ENCODE peak calls at places on chromosomes 16 and 17, in nine cellular contexts. One of them, this sample, is unnamed.
A peak's percentile ranks its signal among the peaks of the same experiment; 100 is the strongest.

GRCh38 chr16:80263848-80264694 is 276.7 kb upstream of the DYNLRB2 start:
- DNase-seq in endothelial cell of umbilical vein: no peak
- DNase-seq in HCT116: no peak
- DNase-seq in erythroblast: no peak
- DNase-seq in tibial nerve: no peak
- DNase-seq in heart left ventricle: no peak
- DNase-seq in uterus: no peak
- DNase-seq in K562: no peak
- DNase-seq in Peyer's patch: no peak
- DNase-seq in this sample: no peak

GRCh38 chr16:3004781-3005284 is 7.9 kb upstream of the CLDN9 start:
- DNase-seq in K562: peak; percentile 64
- DNase-seq in tibial nerve: no peak
- DNase-seq in HCT116: no peak
- DNase-seq in Peyer's patch: no peak
- DNase-seq in endothelial cell of umbilical vein: no peak
- DNase-seq in uterus: no peak
- DNase-seq in heart left ventricle: no peak
- DNase-seq in erythroblast: peak; percentile 68
- DNase-seq in this sample: peak; percentile 66

GRCh38 chr17:80220709-80221215 is 535 bp downstream of the SLC26A11 start:
- DNase-seq in HCT116: no peak
- DNase-seq in erythroblast: no peak
- DNase-seq in Peyer's patch: no peak
- DNase-seq in K562: no peak
- DNase-seq in endothelial cell of umbilical vein: peak; percentile 14
- DNase-seq in tibial nerve: no peak
- DNase-seq in uterus: peak; percentile 40
- DNase-seq in heart left ventricle: no peak
- DNase-seq in this sample: no peak

GRCh38 chr17:29565643-29566472 is 979 bp downstream of the ABHD15 start:
- DNase-seq in erythroblast: peak; percentile 52
- DNase-seq in Peyer's patch: peak; percentile 67
- DNase-seq in uterus: no peak
- DNase-seq in HCT116: peak; percentile 22
- DNase-seq in tibial nerve: no peak
- DNase-seq in endothelial cell of umbilical vein: peak; percentile 25
- DNase-seq in heart left ventricle: no peak
- DNase-seq in K562: no peak
- DNase-seq in this sample: no peak

GRCh38 chr17:64628641-64629040 is 33.5 kb downstream of the SMURF2 start:
- DNase-seq in endothelial cell of umbilical vein: no peak
- DNase-seq in Peyer's patch: no peak
- DNase-seq in heart left ventricle: no peak
- DNase-seq in uterus: no peak
- DNase-seq in tibial nerve: no peak
- DNase-seq in K562: no peak
- DNase-seq in HCT116: no peak
- DNase-seq in erythroblast: no peak
- DNase-seq in this sample: no peak

GRCh38 chr16:89905511-89906140 is 13.0 kb upstream of the MC1R start:
- DNase-seq in heart left ventricle: no peak
- DNase-seq in HCT116: no peak
- DNase-seq in K562: no peak
- DNase-seq in endothelial cell of umbilical vein: no peak
- DNase-seq in uterus: no peak
- DNase-seq in Peyer's patch: no peak
- DNase-seq in erythroblast: no peak
- DNase-seq in tibial nerve: no peak
- DNase-seq in this sample: no peak

GRCh38 chr16:24552705-24553104 is 13.3 kb downstream of the RBBP6 start:
- DNase-seq in endothelial cell of umbilical vein: no peak
- DNase-seq in erythroblast: no peak
- DNase-seq in HCT116: no peak
- DNase-seq in K562: no peak
- DNase-seq in Peyer's patch: no peak
- DNase-seq in tibial nerve: no peak
- DNase-seq in uterus: no peak
- DNase-seq in heart left ventricle: no peak
- DNase-seq in this sample: no peak

GRCh38 chr17:77836557-77837041 is 121.9 kb upstream of the TNRC6C start:
- DNase-seq in tibial nerve: no peak
- DNase-seq in uterus: no peak
- DNase-seq in heart left ventricle: no peak
- DNase-seq in HCT116: peak; percentile 65
- DNase-seq in erythroblast: no peak
- DNase-seq in Peyer's patch: no peak
- DNase-seq in K562: no peak
- DNase-seq in endothelial cell of umbilical vein: no peak
- DNase-seq in this sample: no peak

GRCh38 chr17:39009471-39010085 is 42.4 kb upstream of the FBXO47 start:
- DNase-seq in Peyer's patch: no peak
- DNase-seq in heart left ventricle: no peak
- DNase-seq in HCT116: no peak
- DNase-seq in tibial nerve: no peak
- DNase-seq in K562: no peak
- DNase-seq in uterus: no peak
- DNase-seq in endothelial cell of umbilical vein: no peak
- DNase-seq in erythroblast: no peak
- DNase-seq in this sample: no peak

DNA sequence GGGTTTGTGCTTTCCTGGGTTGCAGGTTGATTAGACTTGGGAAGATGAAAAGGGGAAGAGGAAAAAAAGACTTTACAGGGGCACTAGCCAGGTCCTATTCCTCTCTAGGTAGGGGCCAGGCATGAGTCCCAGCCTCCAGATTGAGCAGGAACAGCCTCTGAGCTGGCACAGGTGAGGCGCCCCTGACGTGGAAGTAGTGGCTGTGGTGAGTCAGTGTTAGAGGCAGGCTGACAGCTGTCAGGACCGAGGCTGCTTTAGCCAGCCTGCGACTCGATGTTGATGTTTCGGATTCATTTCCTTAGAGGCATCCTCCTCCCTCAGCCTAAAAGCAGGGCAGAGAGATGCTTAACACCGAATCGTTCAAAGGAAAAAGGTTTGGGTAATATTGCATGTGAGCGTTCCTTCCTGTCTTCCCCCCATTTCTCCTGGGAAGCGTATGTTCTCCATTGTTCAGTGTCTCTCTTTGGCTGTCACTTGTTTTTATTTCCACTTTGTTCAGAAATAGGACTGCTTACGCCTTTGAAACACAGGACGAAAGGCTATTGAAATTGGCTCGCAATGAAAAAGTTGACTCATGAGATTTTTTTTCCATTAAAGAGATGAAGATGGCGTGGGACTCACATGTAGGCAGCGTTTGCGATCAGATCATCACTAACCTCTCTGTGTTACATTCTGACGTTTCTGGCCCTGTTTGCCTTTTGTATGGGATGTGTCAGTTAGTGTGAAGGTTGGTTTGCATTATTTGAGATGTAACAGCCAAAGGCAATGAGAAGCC is 1.2 kb downstream of the KIAA0513 start:
- DNase-seq in endothelial cell of umbilical vein: peak; percentile 84
- DNase-seq in heart left ventricle: peak; percentile 54
- DNase-seq in uterus: peak; percentile 63
- DNase-seq in HCT116: no peak
- DNase-seq in Peyer's patch: peak; percentile 67
- DNase-seq in K562: no peak
- DNase-seq in tibial nerve: no peak
- DNase-seq in erythroblast: no peak
- DNase-seq in this sample: no peak
- TF ChIP-seq POLR2A in endothelial cell of umbilical vein: no peak
- TF ChIP-seq POLR2A in heart left ventricle: no peak
- TF ChIP-seq POLR2A in uterus: no peak
- TF ChIP-seq POLR2A in HCT116: no peak
- TF ChIP-seq POLR2A in Peyer's patch: peak; percentile 46
- TF ChIP-seq POLR2A in K562: no peak
- TF ChIP-seq POLR2A in tibial nerve: no peak
- TF ChIP-seq POLR2A in erythroblast: no peak
- TF ChIP-seq POLR2A in this sample: no peak

DNA sequence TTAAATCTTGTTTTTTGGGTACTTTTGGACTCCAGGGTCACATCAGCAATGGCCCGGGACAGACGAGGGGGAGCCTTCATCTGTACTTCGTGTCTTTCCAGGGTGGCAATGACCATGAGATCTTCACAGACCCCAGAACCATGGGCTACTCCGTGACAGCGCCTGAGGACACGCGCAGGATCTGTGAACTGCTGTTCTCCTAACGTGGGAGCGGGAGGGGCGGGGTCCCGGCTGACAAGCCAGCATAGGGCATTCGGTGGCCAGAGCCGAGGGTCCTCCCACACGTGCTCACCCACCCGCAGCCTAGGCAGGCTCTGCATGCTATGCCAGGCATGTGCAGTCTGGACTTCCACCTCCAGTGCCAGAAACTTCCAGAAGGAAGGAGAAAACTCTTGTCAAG is 21.2 kb downstream of the CARHSP1 start:
- DNase-seq in HCT116: no peak
- DNase-seq in endothelial cell of umbilical vein: no peak
- DNase-seq in erythroblast: no peak
- DNase-seq in K562: no peak
- DNase-seq in uterus: no peak
- DNase-seq in Peyer's patch: no peak
- DNase-seq in heart left ventricle: peak; percentile 19
- DNase-seq in tibial nerve: no peak
- DNase-seq in this sample: no peak
- TF ChIP-seq POLR2A in HCT116: no peak
- TF ChIP-seq POLR2A in endothelial cell of umbilical vein: no peak
- TF ChIP-seq POLR2A in erythroblast: no peak
- TF ChIP-seq POLR2A in K562: no peak
- TF ChIP-seq POLR2A in uterus: no peak
- TF ChIP-seq POLR2A in Peyer's patch: no peak
- TF ChIP-seq POLR2A in heart left ventricle: no peak
- TF ChIP-seq POLR2A in tibial nerve: no peak
- TF ChIP-seq POLR2A in this sample: no peak

GRCh38 chr17:81703747-81704654 is 834 bp downstream of the MRPL12 start:
- DNase-seq in tibial nerve: no peak
- DNase-seq in K562: peak; percentile 34
- DNase-seq in HCT116: no peak
- DNase-seq in endothelial cell of umbilical vein: no peak
- DNase-seq in heart left ventricle: no peak
- DNase-seq in uterus: no peak
- DNase-seq in Peyer's patch: no peak
- DNase-seq in erythroblast: peak; percentile 60
- DNase-seq in this sample: no peak

GRCh38 chr17:81700353-81701287 is 2.5 kb upstream of the MRPL12 start:
- DNase-seq in Peyer's patch: no peak
- DNase-seq in HCT116: no peak
- DNase-seq in uterus: no peak
- DNase-seq in endothelial cell of umbilical vein: no peak
- DNase-seq in erythroblast: no peak
- DNase-seq in tibial nerve: no peak
- DNase-seq in heart left ventricle: no peak
- DNase-seq in K562: no peak
- DNase-seq in this sample: no peak

GRCh38 chr17:81705518-81706231 is 2.5 kb downstream of the MRPL12 start:
- DNase-seq in uterus: no peak
- DNase-seq in K562: no peak
- DNase-seq in erythroblast: no peak
- DNase-seq in HCT116: no peak
- DNase-seq in heart left ventricle: no peak
- DNase-seq in endothelial cell of umbilical vein: no peak
- DNase-seq in tibial nerve: no peak
- DNase-seq in Peyer's patch: no peak
- DNase-seq in this sample: no peak

GRCh38 chr17:81701288-81702071 is 1.7 kb upstream of the MRPL12 start:
- DNase-seq in HCT116: no peak
- DNase-seq in K562: peak; percentile 37
- DNase-seq in endothelial cell of umbilical vein: no peak
- DNase-seq in heart left ventricle: no peak
- DNase-seq in erythroblast: peak; percentile 72
- DNase-seq in Peyer's patch: no peak
- DNase-seq in uterus: no peak
- DNase-seq in tibial nerve: no peak
- DNase-seq in this sample: no peak

GRCh38 chr17:81702934-81703746 is at the start of gene MRPL12:
- DNase-seq in Peyer's patch: peak; percentile 91
- DNase-seq in uterus: peak; percentile 89
- DNase-seq in tibial nerve: peak; percentile 90
- DNase-seq in erythroblast: peak; percentile 94
- DNase-seq in K562: peak; percentile 86
- DNase-seq in HCT116: peak; percentile 90
- DNase-seq in endothelial cell of umbilical vein: peak; percentile 93
- DNase-seq in heart left ventricle: peak; percentile 94
- DNase-seq in this sample: peak; percentile 96
- TF ChIP-seq POLR2A in Peyer's patch: peak; percentile 88
- TF ChIP-seq POLR2A in uterus: peak; percentile 68
- TF ChIP-seq POLR2A in tibial nerve: peak; percentile 77
- TF ChIP-seq POLR2A in erythroblast: peak; percentile 93
- TF ChIP-seq POLR2A in K562: peak; percentile 93
- TF ChIP-seq POLR2A in HCT116: peak; percentile 91
- TF ChIP-seq POLR2A in endothelial cell of umbilical vein: peak; percentile 98
- TF ChIP-seq POLR2A in heart left ventricle: no peak
- TF ChIP-seq POLR2A in this sample: peak; percentile 91

DNA sequence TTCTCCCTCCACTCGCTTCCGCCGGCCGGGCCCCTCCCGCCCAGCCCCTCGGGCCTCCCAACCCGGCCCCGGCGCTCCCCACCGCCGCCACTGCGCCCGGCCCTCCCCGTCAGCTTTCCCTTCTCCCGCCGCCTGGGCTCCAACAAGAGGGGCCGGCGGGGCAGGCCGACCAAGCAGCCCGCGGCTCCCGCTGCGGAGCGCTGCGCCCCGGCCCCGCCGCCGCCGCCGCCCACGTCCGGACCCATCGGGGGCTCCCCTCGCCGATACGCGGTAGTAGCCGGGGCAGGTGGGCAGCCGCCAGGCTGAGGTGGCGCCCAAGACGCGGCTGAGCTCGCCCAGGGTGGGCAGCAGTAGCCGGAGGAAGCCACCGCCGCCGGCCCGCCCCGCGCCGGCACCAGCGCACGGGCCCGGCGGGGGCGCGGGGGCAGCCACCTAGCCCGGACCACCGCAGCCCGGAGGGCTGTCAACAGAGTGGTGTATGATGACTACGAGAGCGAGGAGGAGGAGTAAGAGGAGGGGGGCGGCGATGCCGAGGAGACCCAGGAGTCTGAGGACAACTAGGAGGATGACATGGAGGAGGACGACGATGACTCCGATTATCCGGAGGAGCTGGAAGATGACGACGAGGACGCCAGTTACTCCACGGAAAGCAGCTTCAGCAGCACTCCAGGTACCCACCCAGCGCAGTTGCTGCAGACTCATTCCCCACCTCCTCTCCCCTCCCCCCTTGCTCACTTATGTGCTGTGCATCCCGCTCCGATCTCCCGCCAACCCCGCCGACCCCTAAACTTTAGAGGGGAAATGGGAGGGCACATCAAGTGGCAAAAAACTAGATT is 498 bp downstream of the LRRC37B start:
- DNase-seq in endothelial cell of umbilical vein: peak; percentile 48
- DNase-seq in erythroblast: peak; percentile 74
- DNase-seq in HCT116: no peak
- DNase-seq in uterus: peak; percentile 29
- DNase-seq in heart left ventricle: no peak
- DNase-seq in tibial nerve: peak; percentile 19
- DNase-seq in Peyer's patch: peak; percentile 51
- DNase-seq in K562: peak; percentile 61
- DNase-seq in this sample: peak; percentile 35
- TF ChIP-seq POLR2A in endothelial cell of umbilical vein: no peak
- TF ChIP-seq POLR2A in erythroblast: peak; percentile 39
- TF ChIP-seq POLR2A in HCT116: no peak
- TF ChIP-seq POLR2A in uterus: no peak
- TF ChIP-seq POLR2A in heart left ventricle: no peak
- TF ChIP-seq POLR2A in tibial nerve: no peak
- TF ChIP-seq POLR2A in Peyer's patch: no peak
- TF ChIP-seq POLR2A in K562: peak; percentile 16
- TF ChIP-seq POLR2A in this sample: peak; percentile 37